ENCODE peak calls at places on chromosomes 2 and 18, in nine cellular contexts. O is activated T-cell treated with anti-CD3 and anti-CD28 coated beads, Interleukin-2, amount 50 U/mL, for 48 hours; Z is activated CD4-positive, CD25-positive, alpha-beta regulatory T cell treated with anti-CD3 and anti-CD28 coated beads, Interleukin-2, amount 50 U/mL, for 72 hours; W is T-helper 9 cell; T is NCI-H1105; F is neural crest cell; P is HEK293T; U is NCI-H2081; K is stimulated activated CD4-positive, alpha-beta T cell treated with anti-CD3 and anti-CD28 coated beads, Interleukin-4, amount 100 ng/mL, for 24 hours. X is an unnamed sample.

GRCh38 chr18:59801576-59801975 is 98.2 kb upstream of the PMAIP1 start:
- DNase-seq in O (no peak), W (no peak), K (no peak), P (no peak), T (no peak), F (no peak), Z (no peak), U (no peak), X (no peak)

GRCh38 chr2:186757009-186757408 is 63.1 kb downstream of the FAM171B start:
- DNase-seq in W (no peak), P (no peak), Z (no peak), K (no peak), T (no peak), O (no peak), F (no peak), U (no peak), X (no peak)

GRCh38 chr2:74004212-74005182 is 19.8 kb downstream of the TET3 start:
- DNase-seq in U (no peak), Z (no peak), T (no peak), P (no peak), W (no peak), K (no peak), O (no peak), F (no peak), X (no peak)

GRCh38 chr2:109162999-109163398 is 34.0 kb downstream of the SH3RF3 start:
- DNase-seq in O (no peak), Z (no peak), F (no peak), K (no peak), W (no peak), P (peak; percentile 29), U (peak; percentile 89), T (peak; percentile 60), X (peak; percentile 11)

GRCh38 chr2:98794214-98794810 is 63.4 kb upstream of the MGAT4A start:
- DNase-seq in K (no peak), P (no peak), W (no peak), U (no peak), Z (no peak), T (no peak), O (no peak), F (no peak), X (no peak)

GRCh38 chr2:128406629-128407252 is 88.1 kb upstream of the HS6ST1 start:
- DNase-seq in P (no peak), W (no peak), T (no peak), Z (no peak), U (no peak), O (no peak), K (no peak), F (no peak), X (no peak)

GRCh38 chr18:11246466-11246865 is 97.1 kb upstream of the PIEZO2 start:
- DNase-seq in U (no peak), T (no peak), W (no peak), P (no peak), O (no peak), Z (no peak), F (no peak), K (no peak), X (no peak)

GRCh38 chr2:175766880-175767279 is 235.2 kb downstream of the LNPK start:
- DNase-seq in O (no peak), W (no peak), P (no peak), K (no peak), Z (no peak), U (no peak), F (no peak), T (no peak), X (no peak)

GRCh38 chr2:12177052-12177994 is 430.9 kb downstream of the LPIN1 start:
- DNase-seq in K (no peak), T (no peak), Z (no peak), P (peak; percentile 24), U (no peak), O (no peak), F (no peak), W (no peak), X (no peak)

GRCh38 chr2:153287109-153287801 is 191.3 kb downstream of the RPRM start:
- DNase-seq in F (peak; percentile 66), O (peak; percentile 35), W (no peak), U (no peak), T (no peak), K (no peak), P (no peak), Z (no peak), X (no peak)

GRCh38 chr2:181892795-181893435 is 1.4 kb downstream of the ITPRID2 start:
- DNase-seq in T (no peak), F (no peak), W (no peak), O (no peak), U (no peak), Z (no peak), K (no peak), P (no peak), X (no peak)

GRCh38 chr2:10355471-10356458 is 53.1 kb downstream of the HPCAL1 start:
- DNase-seq in K (no peak), W (no peak), P (no peak), O (no peak), T (peak; percentile 71), F (no peak), Z (no peak), U (peak; percentile 80), X (peak; percentile 63)

GRCh38 chr2:178404380-178404767 is 46.6 kb downstream of the PRKRA start:
- DNase-seq in O (peak; percentile 29), T (no peak), K (no peak), P (no peak), U (no peak), Z (peak; percentile 33), F (no peak), W (no peak), X (no peak)

GRCh38 chr2:158928515-158928914 is 39.9 kb upstream of the TANC1 start:
- DNase-seq in W (no peak), O (no peak), U (no peak), T (no peak), P (no peak), Z (no peak), F (no peak), K (no peak), X (no peak)

GRCh38 chr18:10444314-10445006 is 10.0 kb upstream of the APCDD1 start:
- DNase-seq in K (no peak), F (no peak), W (no peak), O (no peak), T (no peak), P (no peak), Z (no peak), U (no peak), X (no peak)

GRCh38 chr2:14756981-14757657 is 124.6 kb downstream of the LRATD1 start:
- DNase-seq in P (no peak), T (no peak), O (no peak), F (no peak), Z (no peak), K (no peak), U (no peak), W (no peak), X (no peak)

GRCh38 chr18:31723998-31724711 is 36.5 kb downstream of the SLC25A52 start:
- DNase-seq in Z (no peak), F (no peak), U (no peak), K (no peak), O (no peak), T (no peak), P (no peak), W (no peak), X (no peak)

GRCh38 chr2:230614913-230615332 is 97.7 kb upstream of the CAB39 start:
- DNase-seq in W (no peak), F (no peak), P (no peak), K (peak; percentile 58), U (no peak), O (peak; percentile 76), Z (peak; percentile 47), T (no peak), X (no peak)

GRCh38 chr2:78861546-78861945 is 164.0 kb upstream of the REG3G start:
- DNase-seq in K (no peak), F (no peak), T (peak; percentile 11), Z (no peak), U (peak; percentile 8), W (no peak), O (no peak), P (peak; percentile 28), X (no peak)

GRCh38 chr2:137173514-137173913 is 408.2 kb downstream of the THSD7B start:
- DNase-seq in O (no peak), K (no peak), U (no peak), F (no peak), T (no peak), W (no peak), Z (no peak), P (peak; percentile 23), X (no peak)

GRCh38 chr2:74735009-74735408 is 81.0 kb downstream of the SEMA4F start:
- DNase-seq in T (no peak), W (no peak), K (no peak), F (no peak), U (no peak), Z (no peak), P (no peak), O (no peak), X (no peak)